ENCODE peak calls at places on chromosomes 16 and 17, in seven cellular contexts. Q is activated naive CD8-positive, alpha-beta T cell treated with anti-CD3 and anti-CD28 coated beads, Interleukin-2, amount 50 U/mL, for 16 hours; X is effector CD4-positive, alpha-beta T cell; R is upper lobe of left lung; W is mesenteric fat pad; D is left lung; U is prostate gland. I is an unnamed sample.

GRCh38 chr16:3098459-3099394 is at the start of gene ZSCAN10:
- DNase-seq in D (no peak), Q (no peak), R (no peak), U (no peak), W (no peak), X (no peak), I (no peak)

GRCh38 chr16:73878616-73879015 is 418.0 kb upstream of the PSMD7 start:
- DNase-seq in D (no peak), Q (no peak), R (no peak), W (no peak), X (no peak), U (peak; percentile 10), I (no peak)

GRCh38 chr17:549197-550040 is 165.2 kb downstream of the VPS53 start:
- DNase-seq in Q (no peak), U (no peak), W (peak; percentile 30), R (no peak), D (no peak), X (no peak), I (no peak)

GRCh38 chr16:29757950-29758466 is 12.2 kb upstream of the C16orf54 start:
- DNase-seq in X (no peak), W (no peak), Q (no peak), R (no peak), D (no peak), U (no peak), I (no peak)

GRCh38 chr17:68054296-68054900 is 18.9 kb downstream of the KPNA2 start:
- DNase-seq in U (no peak), D (peak; percentile 46), Q (no peak), W (peak; percentile 55), X (no peak), R (no peak), I (no peak)

GRCh38 chr17:2399572-2400473 is 1.0 kb downstream of the MNT start:
- DNase-seq in R (peak; percentile 100), U (peak; percentile 96), Q (peak; percentile 76), D (peak; percentile 96), X (peak; percentile 88), W (peak; percentile 99), I (peak; percentile 81)

GRCh38 chr16:55703003-55704001 is 47.5 kb downstream of the SLC6A2 start:
- DNase-seq in Q (no peak), R (no peak), X (no peak), U (peak; percentile 50), D (no peak), W (no peak), I (peak; percentile 26)

GRCh38 chr16:67561501-67561823 is 864 bp upstream of the CTCF start:
- DNase-seq in U (no peak), W (no peak), R (no peak), Q (no peak), D (no peak), X (no peak), I (no peak)

GRCh38 chr17:83178533-83179201 is 99.3 kb downstream of the METRNL start:
- DNase-seq in Q (no peak), U (no peak), R (peak; percentile 61), X (no peak), D (peak; percentile 14), W (peak; percentile 87), I (no peak)

GRCh38 chr17:78559749-78560368 is 17.3 kb downstream of the DNAH17 start:
- DNase-seq in W (no peak), U (no peak), R (no peak), Q (no peak), D (no peak), X (no peak), I (no peak)

GRCh38 chr17:81412490-81413093 is 17.3 kb downstream of the BAHCC1 start:
- DNase-seq in R (peak; percentile 81), Q (no peak), D (no peak), X (no peak), U (no peak), W (no peak), I (no peak)

GRCh38 chr17:30450125-30451027 is 26.8 kb upstream of the GOSR1 start:
- DNase-seq in Q (no peak), D (no peak), X (no peak), R (no peak), W (no peak), U (no peak), I (no peak)

GRCh38 chr17:81385320-81386111 is 9.7 kb upstream of the BAHCC1 start:
- DNase-seq in W (no peak), D (no peak), X (no peak), Q (no peak), R (no peak), U (no peak), I (peak; percentile 72)

GRCh38 chr17:14089179-14089578 is 19.9 kb downstream of the COX10 start:
- DNase-seq in R (no peak), X (no peak), D (no peak), U (no peak), W (no peak), Q (no peak), I (no peak)